ENCODE peak calls at places on chromosomes 11 and 22, in ten cellular contexts. Y is fibroblast of pulmonary artery; K is cardiac fibroblast; B is CD8-positive, alpha-beta T cell; V is pancreas; Q is kidney; L is bronchial epithelial cell; N is right atrium auricular region; P is dorsolateral prefrontal cortex; E is Panc1. T is an unnamed sample.
A peak's percentile ranks its signal among the peaks of the same experiment; 100 is the strongest.

GRCh38 chr22:46084943-46085830 is 65.1 kb upstream of the PPARA start:
- DNase-seq in Y (no peak), K (peak; percentile 93), B (no peak), V (peak; percentile 86), Q (peak; percentile 97), L (peak; percentile 52), N (peak; percentile 92), P (peak; percentile 76), E (no peak), T (peak; percentile 96)

GRCh38 chr11:71239581-71239980 is 12.8 kb downstream of the SHANK2 start:
- DNase-seq in Y (no peak), K (no peak), B (no peak), V (peak; percentile 16), Q (no peak), L (no peak), N (no peak), P (no peak), E (no peak), T (no peak)

GRCh38 chr11:106156290-106156937 is 79.0 kb downstream of the AASDHPPT start:
- DNase-seq in Y (peak; percentile 94), K (peak; percentile 91), B (no peak), V (no peak), Q (no peak), L (peak; percentile 76), N (no peak), P (no peak), E (peak; percentile 28), T (peak; percentile 77)

GRCh38 chr22:47278655-47279054 is 516.2 kb downstream of the TBC1D22A start:
- DNase-seq in Y (no peak), K (no peak), B (no peak), V (no peak), Q (peak; percentile 35), L (no peak), N (no peak), P (no peak), E (no peak), T (no peak)

GRCh38 chr11:3161720-3162409 is 3.2 kb downstream of the OSBPL5 start:
- DNase-seq in Y (no peak), K (no peak), B (no peak), V (no peak), Q (peak; percentile 49), L (no peak), N (no peak), P (peak; percentile 25), E (no peak), T (no peak)

GRCh38 chr11:2213890-2214526 is 42.4 kb upstream of the TH start:
- DNase-seq in Y (no peak), K (no peak), B (peak; percentile 8), V (peak; percentile 45), Q (peak; percentile 37), L (no peak), N (peak; percentile 46), P (no peak), E (no peak), T (no peak)

GRCh38 chr22:30947821-30948454 is 20.6 kb downstream of the MORC2 start:
- DNase-seq in Y (peak; percentile 81), K (peak; percentile 73), B (no peak), V (no peak), Q (no peak), L (peak; percentile 70), N (no peak), P (no peak), E (no peak), T (peak; percentile 71)

GRCh38 chr11:111725621-111726020 is 40.6 kb downstream of the PPP2R1B start:
- DNase-seq in Y (no peak), K (no peak), B (no peak), V (no peak), Q (no peak), L (no peak), N (no peak), P (no peak), E (no peak), T (no peak)

GRCh38 chr11:86365566-86365965 is 9.1 kb upstream of the CCDC81 start:
- DNase-seq in Y (no peak), K (no peak), B (no peak), V (no peak), Q (no peak), L (no peak), N (no peak), P (no peak), E (no peak), T (peak; percentile 54)

GRCh38 chr11:86355256-86355655 is 19.4 kb upstream of the CCDC81 start:
- DNase-seq in Y (no peak), K (no peak), B (no peak), V (no peak), Q (no peak), L (no peak), N (no peak), P (no peak), E (no peak), T (no peak)

GRCh38 chr11:86358720-86359119 is 16.0 kb upstream of the CCDC81 start:
- DNase-seq in Y (no peak), K (no peak), B (no peak), V (no peak), Q (no peak), L (no peak), N (no peak), P (no peak), E (no peak), T (no peak)

GRCh38 chr11:86363424-86363823 is 11.3 kb upstream of the CCDC81 start:
- DNase-seq in Y (no peak), K (no peak), B (no peak), V (no peak), Q (no peak), L (no peak), N (no peak), P (no peak), E (no peak), T (no peak)

GRCh38 chr11:86360775-86361395 is 13.8 kb upstream of the CCDC81 start:
- DNase-seq in Y (peak; percentile 70), K (peak; percentile 72), B (no peak), V (no peak), Q (no peak), L (peak; percentile 67), N (no peak), P (no peak), E (peak; percentile 18), T (peak; percentile 61)
- TF ChIP-seq CTCF in Y (peak; percentile 56), K (peak; percentile 44), B (no peak), V (no peak), Q (no peak), L (peak; percentile 33), N (no peak), P (peak; percentile 27), E (peak; percentile 79), T (peak; percentile 57)

DNA sequence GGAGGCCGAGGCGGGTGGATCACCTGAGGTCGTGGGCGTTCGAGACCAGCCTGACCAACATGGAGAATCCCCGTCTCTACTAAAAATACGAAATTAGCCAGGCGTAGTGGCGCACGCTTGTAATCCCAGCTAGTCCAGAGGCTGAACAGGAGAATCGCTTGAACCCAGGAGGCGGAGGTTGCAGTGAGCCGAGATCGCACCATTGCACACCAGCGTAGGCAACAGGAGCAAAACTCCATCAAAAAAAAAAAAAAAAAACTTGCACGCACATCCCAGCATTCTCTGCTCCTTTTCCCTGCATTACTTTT is 934 bp upstream of the ATL3 start:
- DNase-seq in Y (no peak), K (no peak), B (no peak), V (no peak), Q (no peak), L (no peak), N (no peak), P (no peak), E (no peak), T (no peak)
- H3K4me3 ChIP-seq in Y (no peak overlapping the region), K (no peak overlapping the region), B (no peak overlapping the region), V (no peak overlapping the region), Q (no peak overlapping the region), L (no peak overlapping the region), N (no peak overlapping the region), P (peak overlapping the region; percentile 96), E (peak overlapping the region; percentile 88), T (no peak overlapping the region)

GRCh38 chr22:21856868-21857267 is 10.6 kb downstream of the MAPK1 start:
- DNase-seq in Y (no peak), K (no peak), B (no peak), V (no peak), Q (no peak), L (no peak), N (no peak), P (no peak), E (no peak), T (no peak)

GRCh38 chr22:21856197-21856596 is 11.2 kb downstream of the MAPK1 start:
- DNase-seq in Y (no peak), K (no peak), B (no peak), V (no peak), Q (no peak), L (no peak), N (no peak), P (no peak), E (no peak), T (no peak)

GRCh38 chr22:21860640-21861039 is 6.8 kb downstream of the MAPK1 start:
- DNase-seq in Y (no peak), K (no peak), B (no peak), V (no peak), Q (no peak), L (no peak), N (no peak), P (no peak), E (no peak), T (no peak)

GRCh38 chr22:21857501-21857914 is 9.9 kb downstream of the MAPK1 start:
- DNase-seq in Y (no peak), K (peak; percentile 18), B (no peak), V (no peak), Q (no peak), L (no peak), N (no peak), P (no peak), E (no peak), T (no peak)

DNA sequence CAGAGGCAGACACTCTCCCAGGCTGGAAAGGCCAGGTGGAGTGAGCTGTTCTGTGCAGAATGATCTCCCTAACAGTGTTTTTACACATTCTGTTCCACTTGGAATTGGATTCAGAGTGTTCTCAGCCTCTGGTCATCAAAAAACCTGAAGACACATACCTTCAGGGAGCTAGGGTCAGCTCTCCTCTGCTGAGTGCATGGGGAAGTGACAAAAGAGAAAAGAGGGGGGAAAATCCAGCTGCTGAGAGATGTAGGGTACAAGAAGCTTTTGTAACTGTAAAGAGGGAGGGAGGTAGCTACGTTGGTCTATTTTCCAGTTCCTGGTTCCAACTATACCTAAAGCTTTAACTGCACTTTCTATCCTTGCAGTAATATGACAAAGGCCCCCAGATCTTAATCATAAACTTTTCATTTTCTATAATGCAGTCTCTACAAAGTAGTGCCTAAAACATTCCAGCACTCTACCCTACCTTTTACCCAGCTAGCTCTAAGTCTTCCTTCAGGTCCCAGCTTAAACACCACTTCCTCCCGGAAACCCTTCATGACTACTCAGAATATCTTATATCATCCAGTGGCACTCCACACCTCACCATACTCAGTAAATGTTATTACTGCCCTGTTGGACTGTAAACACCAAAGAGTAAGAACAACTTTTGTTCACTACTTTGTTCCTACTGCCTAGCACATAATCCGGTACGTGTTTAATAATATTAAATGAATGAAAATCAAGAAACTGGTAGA is 9.2 kb downstream of the MAPK1 start:
- DNase-seq in Y (no peak), K (no peak), B (no peak), V (no peak), Q (no peak), L (no peak), N (no peak), P (no peak), E (no peak), T (no peak)
- TF ChIP-seq CTCF in Y (no peak), K (no peak), B (no peak), V (no peak), Q (no peak), L (no peak), N (no peak), P (no peak), E (no peak), T (no peak)

GRCh38 chr11:74697722-74698121 is 33.5 kb downstream of the CHRDL2 start:
- DNase-seq in Y (no peak), K (no peak), B (no peak), V (no peak), Q (no peak), L (no peak), N (no peak), P (no peak), E (no peak), T (no peak)

GRCh38 chr11:74695705-74696280 is 35.4 kb downstream of the CHRDL2 start:
- DNase-seq in Y (no peak), K (no peak), B (no peak), V (no peak), Q (no peak), L (no peak), N (no peak), P (no peak), E (no peak), T (peak; percentile 45)

GRCh38 chr11:74696488-74696887 is 34.7 kb downstream of the CHRDL2 start:
- DNase-seq in Y (no peak), K (no peak), B (no peak), V (no peak), Q (no peak), L (no peak), N (no peak), P (no peak), E (no peak), T (no peak)

GRCh38 chr11:74694536-74694935 is 36.7 kb downstream of the CHRDL2 start:
- DNase-seq in Y (no peak), K (no peak), B (no peak), V (no peak), Q (no peak), L (peak; percentile 86), N (no peak), P (no peak), E (no peak), T (no peak)

DNA sequence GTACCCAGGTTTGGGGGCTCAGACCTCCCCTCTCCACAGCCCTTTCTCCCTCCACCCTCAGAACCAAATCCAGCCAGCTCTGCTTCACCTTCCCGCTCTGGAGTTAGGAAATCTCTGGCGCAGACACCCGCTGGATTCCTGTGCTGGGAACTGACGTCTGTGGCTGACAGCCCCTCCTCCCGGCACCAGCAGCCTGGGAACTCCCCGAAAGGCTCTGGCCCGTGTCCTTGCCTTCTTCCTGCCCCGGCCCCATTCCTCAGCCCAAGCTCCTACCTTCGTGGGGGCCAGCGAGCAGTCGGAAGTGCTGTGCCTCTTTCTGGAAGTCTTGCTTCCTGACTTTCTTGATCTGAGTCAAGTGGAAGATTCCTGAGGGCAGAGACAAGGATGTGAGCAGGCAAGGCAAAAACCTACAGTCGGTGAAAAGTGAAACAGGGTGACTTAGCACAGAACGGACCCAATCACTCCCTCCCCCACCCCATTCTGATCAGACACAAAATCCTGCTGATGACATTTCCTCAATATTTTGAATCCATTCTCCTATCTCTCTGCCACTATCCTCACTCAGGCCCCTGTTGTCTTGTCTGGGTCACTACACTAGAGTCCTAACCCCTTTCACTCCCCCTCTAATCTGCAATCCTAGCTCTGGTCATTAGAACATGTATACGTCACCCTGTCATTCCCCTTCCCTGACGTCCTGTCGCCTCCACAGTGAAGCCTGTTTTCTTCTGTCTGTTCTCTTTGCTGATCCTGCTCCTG is 34.1 kb downstream of the CHRDL2 start:
- DNase-seq in Y (peak; percentile 98), K (peak; percentile 88), B (no peak), V (peak; percentile 82), Q (peak; percentile 96), L (peak; percentile 77), N (peak; percentile 93), P (no peak), E (no peak), T (peak; percentile 95)
- H3K4me3 ChIP-seq in Y (no peak overlapping the region), K (no peak overlapping the region), B (no peak overlapping the region), V (no peak overlapping the region), Q (no peak overlapping the region), L (no peak overlapping the region), N (no peak overlapping the region), P (no peak overlapping the region), E (peak overlapping the region; percentile 12), T (peak overlapping the region; percentile 30)

T was measured in AG10803.